ENCODE peak calls at places on chromosome 4, in ten cellular contexts. One of them, this sample, is unnamed.

GRCh38 chr4:78310056-78310731 is 241.4 kb upstream of the ANXA3 start:
- DNase-seq in HepG2: no peak
- DNase-seq in IMR-90: no peak
- DNase-seq in dorsolateral prefrontal cortex: no peak
- DNase-seq in neural crest cell: no peak
- DNase-seq in uterus: no peak
- DNase-seq in GM06990: no peak
- DNase-seq in mesothelial cell of epicardium: no peak
- DNase-seq in AG09309: no peak
- DNase-seq in mammary epithelial cell: peak; percentile 4
- DNase-seq in this sample: no peak

GRCh38 chr4:183342541-183343533 is 20.6 kb upstream of the CLDN24 start:
- DNase-seq in uterus: no peak
- DNase-seq in dorsolateral prefrontal cortex: no peak
- DNase-seq in AG09309: no peak
- DNase-seq in GM06990: no peak
- DNase-seq in HepG2: no peak
- DNase-seq in mesothelial cell of epicardium: no peak
- DNase-seq in mammary epithelial cell: no peak
- DNase-seq in IMR-90: no peak
- DNase-seq in neural crest cell: no peak
- DNase-seq in this sample: no peak

GRCh38 chr4:13059015-13059414 is 425.1 kb downstream of the RAB28 start:
- DNase-seq in neural crest cell: no peak
- DNase-seq in dorsolateral prefrontal cortex: no peak
- DNase-seq in mammary epithelial cell: no peak
- DNase-seq in HepG2: no peak
- DNase-seq in mesothelial cell of epicardium: no peak
- DNase-seq in IMR-90: no peak
- DNase-seq in AG09309: no peak
- DNase-seq in GM06990: no peak
- DNase-seq in uterus: no peak
- DNase-seq in this sample: no peak

GRCh38 chr4:147778942-147779341 is 47.1 kb downstream of the ARHGAP10 start:
- DNase-seq in dorsolateral prefrontal cortex: no peak
- DNase-seq in neural crest cell: no peak
- DNase-seq in mammary epithelial cell: no peak
- DNase-seq in IMR-90: no peak
- DNase-seq in HepG2: no peak
- DNase-seq in GM06990: peak; percentile 71
- DNase-seq in AG09309: no peak
- DNase-seq in uterus: no peak
- DNase-seq in mesothelial cell of epicardium: no peak
- DNase-seq in this sample: no peak

GRCh38 chr4:72857787-72858186 is 211.7 kb downstream of the COX18 start:
- DNase-seq in AG09309: peak; percentile 38
- DNase-seq in uterus: peak; percentile 29
- DNase-seq in mesothelial cell of epicardium: no peak
- DNase-seq in mammary epithelial cell: peak; percentile 1
- DNase-seq in neural crest cell: no peak
- DNase-seq in dorsolateral prefrontal cortex: no peak
- DNase-seq in HepG2: no peak
- DNase-seq in IMR-90: no peak
- DNase-seq in GM06990: no peak
- DNase-seq in this sample: no peak

GRCh38 chr4:3340703-3341088 is 47.9 kb downstream of the RGS12 start:
- DNase-seq in GM06990: no peak
- DNase-seq in mesothelial cell of epicardium: no peak
- DNase-seq in uterus: no peak
- DNase-seq in IMR-90: no peak
- DNase-seq in dorsolateral prefrontal cortex: no peak
- DNase-seq in neural crest cell: no peak
- DNase-seq in AG09309: no peak
- DNase-seq in mammary epithelial cell: peak; percentile 7
- DNase-seq in HepG2: no peak
- DNase-seq in this sample: peak; percentile 91

GRCh38 chr4:24930136-24930535 is 17.3 kb upstream of the CCDC149 start:
- DNase-seq in uterus: no peak
- DNase-seq in mesothelial cell of epicardium: no peak
- DNase-seq in neural crest cell: no peak
- DNase-seq in AG09309: no peak
- DNase-seq in dorsolateral prefrontal cortex: no peak
- DNase-seq in mammary epithelial cell: no peak
- DNase-seq in HepG2: no peak
- DNase-seq in GM06990: no peak
- DNase-seq in IMR-90: no peak
- DNase-seq in this sample: no peak

GRCh38 chr4:88320780-88321373 is 36.5 kb upstream of the PPM1K start:
- DNase-seq in mammary epithelial cell: no peak
- DNase-seq in IMR-90: no peak
- DNase-seq in GM06990: peak; percentile 62
- DNase-seq in AG09309: no peak
- DNase-seq in dorsolateral prefrontal cortex: no peak
- DNase-seq in uterus: no peak
- DNase-seq in mesothelial cell of epicardium: no peak
- DNase-seq in neural crest cell: no peak
- DNase-seq in HepG2: no peak
- DNase-seq in this sample: peak; percentile 51

GRCh38 chr4:164648151-164648848 is 105.6 kb upstream of the SMIM31 start:
- DNase-seq in uterus: no peak
- DNase-seq in neural crest cell: no peak
- DNase-seq in AG09309: peak; percentile 14
- DNase-seq in GM06990: no peak
- DNase-seq in mammary epithelial cell: peak; percentile 89
- DNase-seq in HepG2: no peak
- DNase-seq in mesothelial cell of epicardium: no peak
- DNase-seq in dorsolateral prefrontal cortex: no peak
- DNase-seq in IMR-90: no peak
- DNase-seq in this sample: no peak

GRCh38 chr4:39415678-39416283 is 9.1 kb downstream of the KLB start:
- DNase-seq in AG09309: no peak
- DNase-seq in mesothelial cell of epicardium: no peak
- DNase-seq in uterus: no peak
- DNase-seq in IMR-90: no peak
- DNase-seq in HepG2: peak; percentile 62
- DNase-seq in mammary epithelial cell: no peak
- DNase-seq in GM06990: no peak
- DNase-seq in dorsolateral prefrontal cortex: no peak
- DNase-seq in neural crest cell: no peak
- DNase-seq in this sample: no peak

GRCh38 chr4:182238355-182238931 is 4.8 kb upstream of the TENM3 start:
- DNase-seq in mesothelial cell of epicardium: no peak
- DNase-seq in AG09309: no peak
- DNase-seq in HepG2: no peak
- DNase-seq in mammary epithelial cell: peak; percentile 37
- DNase-seq in GM06990: no peak
- DNase-seq in dorsolateral prefrontal cortex: no peak
- DNase-seq in IMR-90: peak; percentile 48
- DNase-seq in uterus: no peak
- DNase-seq in neural crest cell: no peak
- DNase-seq in this sample: no peak

GRCh38 chr4:143441678-143442077 is 71.8 kb upstream of the SMARCA5 start:
- DNase-seq in dorsolateral prefrontal cortex: peak; percentile 66
- DNase-seq in AG09309: no peak
- DNase-seq in neural crest cell: no peak
- DNase-seq in mammary epithelial cell: no peak
- DNase-seq in uterus: no peak
- DNase-seq in GM06990: no peak
- DNase-seq in mesothelial cell of epicardium: no peak
- DNase-seq in IMR-90: no peak
- DNase-seq in HepG2: no peak
- DNase-seq in this sample: no peak

GRCh38 chr4:168737441-168738176 is 240.8 kb downstream of the PALLD start:
- DNase-seq in AG09309: peak; percentile 25
- DNase-seq in neural crest cell: no peak
- DNase-seq in GM06990: no peak
- DNase-seq in mesothelial cell of epicardium: no peak
- DNase-seq in HepG2: no peak
- DNase-seq in mammary epithelial cell: no peak
- DNase-seq in uterus: no peak
- DNase-seq in dorsolateral prefrontal cortex: no peak
- DNase-seq in IMR-90: peak; percentile 73
- DNase-seq in this sample: no peak

GRCh38 chr4:139919513-139919912 is 234.5 kb downstream of the MAML3 start:
- DNase-seq in AG09309: no peak
- DNase-seq in uterus: no peak
- DNase-seq in dorsolateral prefrontal cortex: no peak
- DNase-seq in mammary epithelial cell: no peak
- DNase-seq in mesothelial cell of epicardium: no peak
- DNase-seq in neural crest cell: no peak
- DNase-seq in GM06990: no peak
- DNase-seq in IMR-90: peak; percentile 65
- DNase-seq in HepG2: no peak
- DNase-seq in this sample: no peak

GRCh38 chr4:17142232-17142711 is 243.8 kb upstream of the LDB2 start:
- DNase-seq in uterus: no peak
- DNase-seq in dorsolateral prefrontal cortex: no peak
- DNase-seq in HepG2: no peak
- DNase-seq in GM06990: no peak
- DNase-seq in neural crest cell: no peak
- DNase-seq in mammary epithelial cell: no peak
- DNase-seq in mesothelial cell of epicardium: no peak
- DNase-seq in AG09309: peak; percentile 80
- DNase-seq in IMR-90: peak; percentile 98
- DNase-seq in this sample: no peak

GRCh38 chr4:22501715-22502095 is 14.2 kb downstream of the ADGRA3 start:
- DNase-seq in neural crest cell: no peak
- DNase-seq in IMR-90: no peak
- DNase-seq in mammary epithelial cell: no peak
- DNase-seq in HepG2: no peak
- DNase-seq in mesothelial cell of epicardium: no peak
- DNase-seq in uterus: no peak
- DNase-seq in GM06990: no peak
- DNase-seq in dorsolateral prefrontal cortex: no peak
- DNase-seq in AG09309: no peak
- DNase-seq in this sample: no peak

GRCh38 chr4:142040043-142040442 is 403.7 kb downstream of the IL15 start:
- DNase-seq in GM06990: no peak
- DNase-seq in AG09309: no peak
- DNase-seq in mesothelial cell of epicardium: no peak
- DNase-seq in HepG2: no peak
- DNase-seq in neural crest cell: no peak
- DNase-seq in mammary epithelial cell: no peak
- DNase-seq in uterus: no peak
- DNase-seq in IMR-90: no peak
- DNase-seq in dorsolateral prefrontal cortex: no peak
- DNase-seq in this sample: no peak
- TF ChIP-seq CTCF in GM06990: no peak
- TF ChIP-seq CTCF in AG09309: no peak
- TF ChIP-seq CTCF in mesothelial cell of epicardium: no peak
- TF ChIP-seq CTCF in HepG2: no peak
- TF ChIP-seq CTCF in neural crest cell: no peak
- TF ChIP-seq CTCF in mammary epithelial cell: no peak
- TF ChIP-seq CTCF in uterus: no peak
- TF ChIP-seq CTCF in IMR-90: no peak
- TF ChIP-seq CTCF in dorsolateral prefrontal cortex: no peak
- TF ChIP-seq CTCF in this sample: no peak

GRCh38 chr4:8342651-8343050 is 73.1 kb downstream of the HTRA3 start:
- DNase-seq in mesothelial cell of epicardium: no peak
- DNase-seq in HepG2: no peak
- DNase-seq in IMR-90: no peak
- DNase-seq in uterus: no peak
- DNase-seq in mammary epithelial cell: no peak
- DNase-seq in AG09309: no peak
- DNase-seq in dorsolateral prefrontal cortex: no peak
- DNase-seq in GM06990: no peak
- DNase-seq in neural crest cell: peak; percentile 15
- DNase-seq in this sample: no peak
- TF ChIP-seq CTCF in mesothelial cell of epicardium: no peak
- TF ChIP-seq CTCF in HepG2: peak; percentile 61
- TF ChIP-seq CTCF in IMR-90: peak; percentile 21
- TF ChIP-seq CTCF in uterus: no peak
- TF ChIP-seq CTCF in mammary epithelial cell: no peak
- TF ChIP-seq CTCF in AG09309: peak; percentile 2
- TF ChIP-seq CTCF in dorsolateral prefrontal cortex: no peak
- TF ChIP-seq CTCF in GM06990: no peak
- TF ChIP-seq CTCF in neural crest cell: no peak
- TF ChIP-seq CTCF in this sample: no peak

GRCh38 chr4:94339779-94340178 is 2.9 kb downstream of the HPGDS start:
- DNase-seq in uterus: no peak
- DNase-seq in dorsolateral prefrontal cortex: no peak
- DNase-seq in IMR-90: no peak
- DNase-seq in HepG2: no peak
- DNase-seq in GM06990: peak; percentile 13
- DNase-seq in neural crest cell: no peak
- DNase-seq in mammary epithelial cell: no peak
- DNase-seq in mesothelial cell of epicardium: no peak
- DNase-seq in AG09309: no peak
- DNase-seq in this sample: no peak
- TF ChIP-seq CTCF in uterus: no peak
- TF ChIP-seq CTCF in dorsolateral prefrontal cortex: no peak
- TF ChIP-seq CTCF in IMR-90: no peak
- TF ChIP-seq CTCF in HepG2: no peak
- TF ChIP-seq CTCF in GM06990: no peak
- TF ChIP-seq CTCF in neural crest cell: no peak
- TF ChIP-seq CTCF in mammary epithelial cell: no peak
- TF ChIP-seq CTCF in mesothelial cell of epicardium: no peak
- TF ChIP-seq CTCF in AG09309: no peak
- TF ChIP-seq CTCF in this sample: no peak

DNA sequence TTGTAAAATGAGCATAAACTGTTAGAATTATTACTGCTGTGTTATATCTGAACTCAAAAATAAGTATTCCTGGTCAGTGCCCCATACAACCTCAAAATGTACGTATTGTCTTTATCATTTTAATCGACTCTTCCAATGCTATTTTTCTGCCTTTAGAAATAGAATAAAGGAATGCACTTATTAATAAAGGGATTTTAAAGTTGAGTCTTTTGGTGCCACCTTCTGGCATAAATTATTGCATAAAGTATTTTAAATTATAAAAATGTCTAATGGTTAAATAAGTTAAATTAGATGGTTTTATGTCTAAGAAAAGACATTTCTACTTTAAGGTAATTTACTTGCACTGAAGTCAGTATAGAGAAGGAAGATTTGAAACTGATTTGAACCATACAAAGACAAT is 424.0 kb upstream of the NDST4 start:
- DNase-seq in GM06990: no peak
- DNase-seq in mammary epithelial cell: no peak
- DNase-seq in dorsolateral prefrontal cortex: no peak
- DNase-seq in HepG2: no peak
- DNase-seq in neural crest cell: no peak
- DNase-seq in AG09309: no peak
- DNase-seq in mesothelial cell of epicardium: no peak
- DNase-seq in IMR-90: no peak
- DNase-seq in uterus: no peak
- DNase-seq in this sample: no peak
- TF ChIP-seq CTCF in GM06990: no peak
- TF ChIP-seq CTCF in mammary epithelial cell: peak; percentile 7
- TF ChIP-seq CTCF in dorsolateral prefrontal cortex: peak; percentile 59
- TF ChIP-seq CTCF in HepG2: no peak
- TF ChIP-seq CTCF in neural crest cell: no peak
- TF ChIP-seq CTCF in AG09309: no peak
- TF ChIP-seq CTCF in mesothelial cell of epicardium: peak; percentile 26
- TF ChIP-seq CTCF in IMR-90: no peak
- TF ChIP-seq CTCF in uterus: no peak
- TF ChIP-seq CTCF in this sample: peak; percentile 25

DNA sequence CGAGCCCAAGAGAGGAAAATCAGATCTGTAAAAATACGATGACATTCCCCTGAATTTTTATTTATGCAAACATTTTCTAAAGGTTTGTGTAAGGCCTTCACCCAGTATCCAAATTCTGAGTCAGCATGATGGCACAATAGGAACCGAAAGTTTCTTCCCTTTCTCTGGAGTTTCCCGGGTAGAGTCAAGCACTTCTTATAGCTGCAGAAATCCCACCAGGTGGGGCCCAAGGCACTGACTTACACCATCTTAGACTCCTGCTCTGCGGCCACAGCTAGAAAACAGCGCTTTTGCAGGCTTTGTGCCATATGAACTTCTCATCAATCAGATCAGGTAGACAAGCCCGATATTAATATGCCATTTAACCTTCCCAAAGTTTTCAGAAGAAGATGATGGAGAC is 13.4 kb downstream of the LEF1 start:
- DNase-seq in GM06990: no peak
- DNase-seq in mammary epithelial cell: peak; percentile 69
- DNase-seq in neural crest cell: no peak
- DNase-seq in HepG2: no peak
- DNase-seq in uterus: no peak
- DNase-seq in dorsolateral prefrontal cortex: no peak
- DNase-seq in IMR-90: peak; percentile 8
- DNase-seq in mesothelial cell of epicardium: no peak
- DNase-seq in AG09309: no peak
- DNase-seq in this sample: no peak
- TF ChIP-seq CTCF in GM06990: no peak
- TF ChIP-seq CTCF in mammary epithelial cell: no peak
- TF ChIP-seq CTCF in neural crest cell: no peak
- TF ChIP-seq CTCF in HepG2: no peak
- TF ChIP-seq CTCF in uterus: no peak
- TF ChIP-seq CTCF in dorsolateral prefrontal cortex: no peak
- TF ChIP-seq CTCF in IMR-90: no peak
- TF ChIP-seq CTCF in mesothelial cell of epicardium: no peak
- TF ChIP-seq CTCF in AG09309: no peak
- TF ChIP-seq CTCF in this sample: no peak

This sample was measured in lower lobe of right lung.